ENCODE peak calls at places on chromosomes 2 and 18, in eight cellular contexts. T is HCEC 1CT, S is RWPE1, Q is pancreas, D is left ventricle myocardium superior, L is GM13976, X is activated T-cell treated with anti-CD3 and anti-CD28 coated beads for 1 hour, Z is stomach. A is an unnamed sample.

GRCh38 chr2:71609441-71609840 is 156.1 kb downstream of the DYSF start:
- DNase-seq in T (no peak), S (no peak), Q (no peak), D (peak), L (no peak), X (no peak), Z (no peak), A (no peak)

GRCh38 chr2:145235312-145235711 is 715.4 kb upstream of the ZEB2 start:
- DNase-seq in T (no peak), S (no peak), Q (no peak), D (no peak), L (no peak), X (no peak), Z (no peak), A (no peak)

GRCh38 chr2:197179744-197180498 is 130.7 kb downstream of the ANKRD44 start:
- DNase-seq in T (no peak), S (no peak), Q (peak), D (peak), L (no peak), X (no peak), Z (no peak), A (no peak)

GRCh38 chr2:72185166-72185565 is 37.5 kb upstream of the CYP26B1 start:
- DNase-seq in T (no peak), S (no peak), Q (no peak), D (no peak), L (no peak), X (no peak), Z (no peak), A (no peak)

GRCh38 chr18:78891185-78891762 is 88.3 kb upstream of the SALL3 start:
- DNase-seq in T (no peak), S (no peak), Q (no peak), D (no peak), L (no peak), X (no peak), Z (no peak), A (no peak)

GRCh38 chr2:128626758-128627515 is 308.3 kb upstream of the HS6ST1 start:
- DNase-seq in T (no peak), S (no peak), Q (no peak), D (peak), L (no peak), X (no peak), Z (no peak), A (no peak)

GRCh38 chr2:109399061-109399460 is 214.7 kb downstream of the SEPTIN10 start:
- DNase-seq in T (no peak), S (no peak), Q (no peak), D (no peak), L (no peak), X (no peak), Z (no peak), A (no peak)

GRCh38 chr2:134347756-134348155 is 93.9 kb downstream of the MGAT5 start:
- DNase-seq in T (peak), S (no peak), Q (no peak), D (no peak), L (no peak), X (no peak), Z (no peak), A (no peak)

GRCh38 chr2:38653715-38654494 is 12.0 kb upstream of the GALM start:
- DNase-seq in T (no peak), S (peak), Q (no peak), D (no peak), L (no peak), X (no peak), Z (no peak), A (no peak)